ENCODE peak calls at places on chromosomes 11 and 22, in four cellular contexts. W, L, H and Y are unnamed samples.

GRCh38 chr11:120562806-120563425 is 51.4 kb downstream of the GRIK4 start:
- DNase-seq in W (no peak), L (no peak), H (no peak), Y (no peak)

GRCh38 chr22:39101226-39101625 is 4.2 kb downstream of the APOBEC3H start:
- DNase-seq in W (no peak), L (no peak), H (no peak), Y (no peak)

GRCh38 chr11:102780491-102780918 is at the start of gene MMP10:
- DNase-seq in W (no peak), L (peak; percentile 21), H (no peak), Y (peak; percentile 54)

GRCh38 chr22:28674121-28674563 is 5.5 kb downstream of the TTC28 start:
- DNase-seq in W (peak; percentile 10), L (no peak), H (peak; percentile 32), Y (no peak)

GRCh38 chr11:88439356-88439755 is 101.8 kb upstream of the CTSC start:
- DNase-seq in W (no peak), L (no peak), H (no peak), Y (no peak)

GRCh38 chr22:49047461-49047860 is 780.2 kb downstream of the BRD1 start:
- DNase-seq in W (no peak), L (no peak), H (no peak), Y (no peak)

GRCh38 chr22:43885786-43886185 is 6.0 kb downstream of the PNPLA5 start:
- DNase-seq in W (no peak), L (no peak), H (no peak), Y (no peak)

GRCh38 chr11:112467721-112468120 is 207.1 kb upstream of the PLET1 start:
- DNase-seq in W (no peak), L (no peak), H (no peak), Y (no peak)

GRCh38 chr11:125351045-125351867 is 144.8 kb downstream of the FEZ1 start:
- DNase-seq in W (no peak), L (no peak), H (peak; percentile 21), Y (no peak)

GRCh38 chr11:77375114-77375513 is 73.6 kb upstream of the GDPD4 start:
- DNase-seq in W (no peak), L (no peak), H (no peak), Y (no peak)

GRCh38 chr22:44193537-44193896 is 12.8 kb downstream of the PARVG start:
- DNase-seq in W (no peak), L (no peak), H (no peak), Y (no peak)

GRCh38 chr11:68050371-68050841 is 11.6 kb downstream of the TCIRG1 start:
- DNase-seq in W (no peak), L (no peak), H (no peak), Y (no peak)

GRCh38 chr11:75474240-75474639 is 41.2 kb upstream of the KLHL35 start:
- DNase-seq in W (no peak), L (no peak), H (no peak), Y (no peak)
- TF ChIP-seq ELF1 in W (no peak), L (no peak), H (no peak), Y (no peak)

GRCh38 chr22:32619614-32620426 is 145.2 kb downstream of the FBXO7 start:
- DNase-seq in W (no peak), L (peak; percentile 91), H (no peak), Y (no peak)

GRCh38 chr22:32620992-32621391 is 146.4 kb downstream of the FBXO7 start:
- DNase-seq in W (no peak), L (peak; percentile 24), H (no peak), Y (no peak)

GRCh38 chr22:32617271-32617670 is 142.7 kb downstream of the FBXO7 start:
- DNase-seq in W (no peak), L (no peak), H (no peak), Y (no peak)

GRCh38 chr22:32617883-32618282 is 143.3 kb downstream of the FBXO7 start:
- DNase-seq in W (no peak), L (no peak), H (no peak), Y (no peak)

DNA sequence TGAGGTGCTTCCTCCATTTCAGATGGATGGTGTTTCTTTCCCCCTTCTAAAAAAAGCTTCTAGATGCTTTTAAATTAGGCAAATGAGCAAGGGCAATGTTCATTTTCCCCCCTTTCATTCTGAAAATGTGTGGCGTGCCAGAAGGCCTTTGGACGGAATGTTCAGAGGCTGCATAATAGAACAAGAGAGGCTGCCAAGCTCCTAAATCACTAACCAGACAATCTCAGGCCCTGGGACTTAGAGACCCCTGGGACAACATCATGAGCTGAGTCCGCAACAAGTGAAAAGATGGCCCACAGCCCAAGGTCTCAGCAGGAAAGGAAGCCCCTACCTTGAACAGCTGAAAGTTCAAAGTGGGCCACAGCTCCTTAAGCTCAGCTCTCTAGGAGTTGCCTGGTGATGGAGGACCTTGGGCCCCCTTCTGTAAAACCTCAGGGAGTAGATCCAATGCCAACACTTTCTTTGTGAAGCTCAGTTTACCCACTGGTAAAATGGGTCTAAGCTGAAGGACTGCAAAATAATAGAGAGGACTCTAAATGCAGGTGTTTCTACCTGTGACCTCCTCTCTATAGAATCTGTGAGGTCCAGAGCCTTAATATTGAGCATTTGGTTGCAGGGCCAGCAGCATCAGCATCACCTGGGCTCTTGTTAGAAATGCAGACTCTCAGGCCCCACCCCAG is 144.0 kb downstream of the FBXO7 start:
- DNase-seq in W (no peak), L (no peak), H (no peak), Y (no peak)
- TF ChIP-seq REST in W (no peak), L (no peak), H (no peak), Y (no peak)

GRCh38 chr22:47128216-47129215 is 366.1 kb downstream of the TBC1D22A start:
- DNase-seq in W (no peak), L (no peak), H (no peak), Y (no peak)
- TF ChIP-seq ELF1 in W (no peak), L (no peak), H (no peak), Y (no peak)

DNA sequence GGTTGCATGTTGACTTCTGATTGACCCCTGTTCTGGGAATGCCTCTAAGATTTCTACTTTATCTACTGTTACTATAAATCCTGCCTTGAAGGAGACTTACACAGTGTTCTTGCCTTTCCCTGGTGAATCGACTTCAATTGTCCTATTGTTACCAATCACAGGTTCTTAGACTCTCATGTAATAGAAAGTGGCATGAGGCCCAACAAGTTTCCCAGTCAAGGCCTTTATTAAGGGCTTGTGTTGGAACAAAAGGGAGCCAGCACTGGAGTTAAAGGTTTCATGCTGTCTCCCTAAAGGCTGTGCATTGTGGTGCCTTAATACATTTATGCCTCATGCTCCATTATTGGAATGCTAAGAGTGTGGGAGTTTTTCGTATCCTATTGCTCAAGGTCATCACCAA is 23.3 kb downstream of the MS4A2 start:
- DNase-seq in W (no peak), L (no peak), H (no peak), Y (no peak)
- TF ChIP-seq REST in W (no peak), L (no peak), H (no peak), Y (no peak)

DNA sequence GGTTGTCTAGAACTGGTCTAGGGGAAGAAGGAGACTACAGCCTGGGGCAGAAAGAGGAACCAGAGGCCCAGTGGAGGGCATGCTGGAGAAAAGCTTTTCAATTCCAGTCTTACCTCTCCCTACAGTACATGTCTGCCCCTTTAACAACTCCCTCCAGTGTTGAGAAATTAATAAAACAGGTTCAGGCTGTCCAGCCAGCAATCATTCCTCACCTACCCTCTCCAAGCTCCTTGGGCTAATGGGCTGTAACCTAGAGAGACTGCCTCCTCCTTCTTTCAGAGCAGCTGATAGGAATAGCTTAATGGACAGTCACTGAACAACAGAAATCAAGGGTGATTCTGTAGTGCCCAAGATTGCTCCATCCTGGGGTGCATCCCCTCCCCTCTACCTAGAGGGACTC is 8.8 kb downstream of the SLC35F2 start:
- DNase-seq in W (no peak), L (no peak), H (no peak), Y (no peak)
- TF ChIP-seq ELF1 in W (no peak), L (no peak), H (no peak), Y (no peak)

GRCh38 chr11:14677146-14677545 is 33.5 kb downstream of the PDE3B start:
- DNase-seq in W (no peak), L (no peak), H (no peak), Y (no peak)

GRCh38 chr11:14672635-14673034 is 29.0 kb downstream of the PDE3B start:
- DNase-seq in W (no peak), L (no peak), H (no peak), Y (no peak)

GRCh38 chr11:14676068-14676467 is 32.5 kb downstream of the PDE3B start:
- DNase-seq in W (no peak), L (peak; percentile 77), H (no peak), Y (no peak)

GRCh38 chr11:14669958-14670357 is 26.4 kb downstream of the PDE3B start:
- DNase-seq in W (peak; percentile 29), L (peak; percentile 69), H (no peak), Y (no peak)

GRCh38 chr11:14673824-14674432 is 30.3 kb downstream of the PDE3B start:
- DNase-seq in W (no peak), L (no peak), H (no peak), Y (no peak)
- TF ChIP-seq REST in W (no peak), L (no peak), H (no peak), Y (no peak)

DNA sequence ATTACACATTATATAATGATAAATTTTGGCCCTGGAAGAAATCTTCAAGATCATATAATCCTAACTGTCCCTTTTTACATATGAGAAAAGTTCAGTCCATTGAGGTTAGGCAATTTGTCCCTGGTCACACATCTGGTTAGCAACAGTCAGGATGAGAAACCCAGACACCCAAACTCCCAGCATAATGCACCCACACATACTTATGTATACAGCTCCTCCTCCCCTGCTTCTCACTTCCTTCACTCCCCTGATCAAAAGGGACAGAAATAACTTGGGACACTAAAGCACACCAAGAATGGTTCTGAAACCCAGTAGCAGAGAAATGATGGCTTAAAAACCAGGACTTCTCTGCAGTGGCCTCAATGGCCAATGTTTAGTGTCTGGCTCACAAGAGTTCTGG is 11.1 kb downstream of the NUMA1 start:
- DNase-seq in W (no peak), L (no peak), H (no peak), Y (no peak)
- TF ChIP-seq ELF1 in W (no peak), L (no peak), H (no peak), Y (no peak)